ENCODE peak calls at places on chromosomes 13 and 19, in five cellular contexts. G, B, K, T and L are unnamed samples. For H3K36me3 and H3K4me1, the result is how much of the 10 kb centered on the place peaks cover.

GRCh38 chr13:97113231-97114001 is 108.7 kb upstream of the MBNL2 start:
- DNase-seq in G (no peak), B (no peak), K (peak), T (no peak), L (no peak)

GRCh38 chr19:15850385-15850784 is 34.9 kb upstream of the OR10H1 start:
- DNase-seq in G (no peak), B (no peak), K (no peak), T (no peak), L (no peak)

GRCh38 chr13:110008816-110009215 is 222.4 kb upstream of the IRS2 start:
- DNase-seq in G (no peak), B (no peak), K (no peak), T (no peak), L (no peak)

GRCh38 chr13:82791035-82791434 is 1091.2 kb downstream of the SLITRK1 start:
- DNase-seq in G (no peak), B (no peak), K (no peak), T (no peak), L (no peak)

GRCh38 chr13:97119899-97120745 is 102.0 kb upstream of the MBNL2 start:
- DNase-seq in G (no peak), B (no peak), K (no peak), T (no peak), L (no peak)

GRCh38 chr13:31499274-31499673 is 240.1 kb upstream of the RXFP2 start:
- DNase-seq in G (no peak), B (no peak), K (no peak), T (no peak), L (no peak)

GRCh38 chr13:75787249-75787940 is 151.3 kb downstream of the LMO7 start:
- DNase-seq in G (no peak), B (no peak), K (no peak), T (no peak), L (no peak)

GRCh38 chr19:43290568-43291359 is 21.4 kb upstream of the PSG9 start:
- DNase-seq in G (no peak), B (no peak), K (no peak), T (no peak), L (no peak)

GRCh38 chr19:46081928-46082727 is 41.3 kb upstream of the IGFL4 start:
- DNase-seq in G (no peak), B (no peak), K (peak), T (peak), L (no peak)

GRCh38 chr19:49875801-49876421 is 1.2 kb downstream of the AKT1S1 start:
- DNase-seq in G (peak), B (peak), K (peak), T (peak), L (peak)

GRCh38 chr13:32234914-32235313 is 80.2 kb downstream of the ZAR1L start:
- DNase-seq in G (no peak), B (no peak), K (no peak), T (no peak), L (no peak)

GRCh38 chr19:27993619-27994018 is 1219.3 kb downstream of the UQCRFS1 start:
- DNase-seq in G (no peak), B (no peak), K (no peak), T (no peak), L (no peak)

GRCh38 chr13:109156181-109156935 is 526.9 kb downstream of the MYO16 start:
- DNase-seq in G (no peak), B (no peak), K (no peak), T (no peak), L (peak)

GRCh38 chr19:43747557-43748204 is 7.1 kb downstream of the SMG9 start:
- DNase-seq in G (no peak), B (no peak), K (no peak), T (no peak), L (no peak)

GRCh38 chr19:35171730-35172129 is 17.2 kb downstream of the FXYD5 start:
- DNase-seq in G (peak), B (no peak), K (peak), T (no peak), L (no peak)

GRCh38 chr19:32067686-32068085 is 277.7 kb upstream of the ZNF507 start:
- DNase-seq in G (no peak), B (no peak), K (peak), T (no peak), L (no peak)

GRCh38 chr19:43305642-43306041 is 36.3 kb upstream of the PSG9 start:
- DNase-seq in G (no peak), B (no peak), K (no peak), T (no peak), L (no peak)

GRCh38 chr13:25478186-25478585 is 106.4 kb downstream of the ATP8A2 start:
- DNase-seq in G (no peak), B (no peak), K (no peak), T (no peak), L (no peak)

GRCh38 chr13:52447815-52448552 is 2.5 kb downstream of the VPS36 start:
- DNase-seq in G (no peak), B (no peak), K (no peak), T (no peak), L (no peak)

GRCh38 chr13:73428137-73428536 is 369.3 kb downstream of the KLF5 start:
- DNase-seq in G (no peak), B (no peak), K (no peak), T (no peak), L (no peak)

GRCh38 chr19:35154535-35155406 is at the start of gene FXYD5:
- DNase-seq in G (peak), B (peak), K (peak), T (peak), L (peak)

GRCh38 chr19:13831560-13832056 is 36.4 kb downstream of the ZSWIM4 start:
- DNase-seq in G (no peak), B (no peak), K (no peak), T (no peak), L (no peak)

GRCh38 chr19:49803529-49803856 is 9.6 kb downstream of the FUZ start:
- DNase-seq in G (no peak), B (no peak), K (no peak), T (no peak), L (no peak)

GRCh38 chr13:110921209-110921608 is 6.3 kb upstream of the ANKRD10 start:
- DNase-seq in G (no peak), B (no peak), K (no peak), T (no peak), L (no peak)

GRCh38 chr19:47065242-47065641 is 16.8 kb upstream of the TMEM160 start:
- DNase-seq in G (no peak), B (peak), K (peak), T (no peak), L (no peak)

GRCh38 chr13:23202383-23202782 is 21.6 kb downstream of the SGCG start:
- DNase-seq in G (no peak), B (no peak), K (no peak), T (no peak), L (no peak)

GRCh38 chr19:4052114-4052992 is 14.3 kb downstream of the ZBTB7A start:
- DNase-seq in G (peak), B (peak), K (no peak), T (peak), L (no peak)

GRCh38 chr13:20351279-20352022 is 119.3 kb upstream of the GJB6 start:
- DNase-seq in G (no peak), B (no peak), K (no peak), T (no peak), L (no peak)

GRCh38 chr13:51832471-51833152 is 12.4 kb downstream of the TMEM272 start:
- DNase-seq in G (peak), B (no peak), K (peak), T (no peak), L (no peak)

GRCh38 chr13:21673592-21674270 is 2.9 kb downstream of the FGF9 start:
- DNase-seq in G (peak), B (peak), K (peak), T (peak), L (no peak)

GRCh38 chr13:27853345-27853744 is 61.1 kb downstream of the GSX1 start:
- DNase-seq in G (no peak), B (no peak), K (no peak), T (no peak), L (no peak)

GRCh38 chr13:20024706-20025105 is 66.2 kb downstream of the ZMYM2 start:
- DNase-seq in G (no peak), B (no peak), K (no peak), T (no peak), L (no peak)

GRCh38 chr13:65562305-65562704 is 1667.8 kb downstream of the PCDH9 start:
- DNase-seq in G (no peak), B (no peak), K (no peak), T (no peak), L (no peak)

GRCh38 chr19:1081301-1082164 is 13.6 kb downstream of the POLR2E start:
- DNase-seq in G (no peak), B (peak), K (no peak), T (no peak), L (no peak)

GRCh38 chr13:33472446-33472845 is 186.9 kb upstream of the STARD13 start:
- DNase-seq in G (no peak), B (no peak), K (no peak), T (no peak), L (no peak)

GRCh38 chr13:33464345-33464744 is 178.8 kb upstream of the STARD13 start:
- DNase-seq in G (no peak), B (no peak), K (no peak), T (no peak), L (no peak)

GRCh38 chr13:33471182-33471581 is 185.6 kb upstream of the STARD13 start:
- DNase-seq in G (no peak), B (no peak), K (no peak), T (no peak), L (no peak)

GRCh38 chr13:33466262-33466661 is 180.7 kb upstream of the STARD13 start:
- DNase-seq in G (no peak), B (no peak), K (no peak), T (no peak), L (no peak)

GRCh38 chr13:33467556-33467955 is 182.0 kb upstream of the STARD13 start:
- DNase-seq in G (no peak), B (no peak), K (no peak), T (no peak), L (no peak)
- H3K4me3 ChIP-seq in G (no peak), B (no peak), K (no peak), T (no peak), L (no peak)

DNA sequence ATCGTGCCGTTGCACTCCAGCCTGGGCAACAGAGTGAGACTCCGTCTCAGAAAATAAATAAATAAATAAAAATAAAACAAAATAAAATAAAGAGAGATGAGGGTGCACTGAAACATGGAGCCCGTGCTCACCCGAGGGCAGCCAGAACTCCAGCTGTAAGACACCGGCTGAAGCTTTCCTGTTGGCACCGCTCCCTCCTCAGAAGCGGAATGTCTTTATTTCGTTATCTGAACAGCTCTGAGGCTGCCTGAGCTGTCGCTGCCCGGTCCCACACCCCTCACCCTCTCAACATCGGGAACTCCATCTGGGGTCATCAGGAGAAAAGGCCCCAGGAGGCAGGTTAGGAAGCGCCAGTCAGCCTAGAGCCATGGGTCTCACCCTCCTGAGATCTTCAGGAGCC is 24.4 kb downstream of the ZNF787 start:
- DNase-seq in G (no peak), B (no peak), K (no peak), T (no peak), L (peak)
- H3K36me3 ChIP-seq in G (half or more), B (under half), K (under half), T (under half), L (under half)

GRCh38 chr13:112727581-112727980 is 37.7 kb downstream of the ATP11A start:
- DNase-seq in G (peak), B (no peak), K (peak), T (no peak), L (no peak)

GRCh38 chr13:112730157-112730671 is 40.4 kb downstream of the ATP11A start:
- DNase-seq in G (peak), B (no peak), K (peak), T (no peak), L (peak)

GRCh38 chr13:112728375-112729126 is 38.7 kb downstream of the ATP11A start:
- DNase-seq in G (peak), B (no peak), K (peak), T (no peak), L (no peak)

GRCh38 chr13:112731667-112732616 is 42.1 kb downstream of the ATP11A start:
- DNase-seq in G (no peak), B (no peak), K (no peak), T (no peak), L (no peak)

DNA sequence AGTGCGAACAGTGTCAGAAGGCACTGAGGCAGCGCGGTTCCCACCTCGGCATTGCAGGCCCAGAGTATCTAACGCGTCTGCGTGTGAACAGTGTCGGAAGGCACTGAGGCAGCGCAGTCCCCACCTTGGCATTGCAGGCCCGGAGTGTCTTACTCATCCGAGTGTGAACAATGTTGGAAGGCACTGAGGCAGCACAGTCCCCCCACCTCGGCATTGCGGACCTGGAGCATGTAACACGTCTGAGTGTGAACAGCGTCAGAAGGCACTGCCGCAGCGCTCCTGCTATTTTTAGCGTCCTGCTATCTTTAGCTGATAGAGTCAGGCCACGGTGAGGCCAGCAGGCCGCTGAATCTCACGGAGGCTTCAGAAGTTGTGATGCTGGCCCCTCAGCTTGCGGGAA is 39.6 kb downstream of the ATP11A start:
- DNase-seq in G (peak), B (no peak), K (peak), T (no peak), L (peak)
- H3K4me1 ChIP-seq in G (under half), B (under half), K (under half), T (under half), L (half or more)

GRCh38 chr13:43611631-43612416 is 174.9 kb downstream of the ENOX1 start:
- DNase-seq in G (no peak), B (no peak), K (no peak), T (no peak), L (no peak)
- H3K4me3 ChIP-seq in G (no peak), B (no peak), K (no peak), T (no peak), L (no peak)

GRCh38 chr19:10192922-10193321 is 1.8 kb downstream of the DNMT1 start:
- DNase-seq in G (no peak), B (no peak), K (no peak), T (no peak), L (no peak)

GRCh38 chr19:10189631-10190425 is 4.9 kb downstream of the DNMT1 start:
- DNase-seq in G (no peak), B (no peak), K (no peak), T (no peak), L (no peak)

GRCh38 chr19:10194500-10195198 is at the start of gene DNMT1:
- DNase-seq in G (peak), B (peak), K (peak), T (peak), L (peak)

GRCh38 chr19:10193666-10194499 is 870 bp downstream of the DNMT1 start:
- DNase-seq in G (no peak), B (no peak), K (no peak), T (peak), L (no peak)

DNA sequence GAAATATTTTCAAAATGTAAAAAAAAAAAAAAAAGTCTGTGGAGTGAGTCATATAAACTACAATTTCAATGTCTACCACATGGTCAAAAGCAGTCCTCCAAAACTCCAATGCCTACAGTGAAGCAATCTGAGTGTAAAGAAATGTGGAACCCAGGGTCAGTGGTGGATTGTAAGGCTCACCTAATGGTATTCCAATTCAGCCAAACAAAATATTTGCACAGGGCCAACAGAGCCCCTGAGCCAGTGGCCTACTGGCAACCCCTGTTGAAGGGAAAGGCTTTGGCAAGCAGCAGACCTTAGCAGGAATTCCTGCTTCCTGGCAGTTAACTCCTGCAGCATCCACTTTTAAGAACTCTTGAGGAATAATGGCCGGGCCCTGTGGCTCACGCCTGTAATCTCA is 3.4 kb downstream of the DNMT1 start:
- DNase-seq in G (no peak), B (no peak), K (no peak), T (no peak), L (no peak)
- H3K36me3 ChIP-seq in G (under half), B (under half), K (under half), T (under half), L (under half)

GRCh38 chr13:30307194-30307965 is at the start of gene KATNAL1:
- DNase-seq in G (peak), B (peak), K (peak), T (peak), L (peak)
- H3K4me1 ChIP-seq in G (under half), B (under half), K (under half), T (under half), L (half or more)

GRCh38 chr19:33193864-33194362 is at the start of gene LRP3:
- DNase-seq in G (no peak), B (peak), K (peak), T (peak), L (peak)

GRCh38 chr19:33194884-33195710 is 967 bp downstream of the LRP3 start:
- DNase-seq in G (no peak), B (peak), K (peak), T (peak), L (no peak)

GRCh38 chr19:33192010-33192409 is 2.1 kb upstream of the LRP3 start:
- DNase-seq in G (no peak), B (peak), K (peak), T (no peak), L (no peak)

GRCh38 chr19:33194527-33194883 is 375 bp downstream of the LRP3 start:
- DNase-seq in G (no peak), B (no peak), K (peak), T (no peak), L (no peak)

GRCh38 chr19:33193269-33193863 is 764 bp upstream of the LRP3 start:
- DNase-seq in G (no peak), B (no peak), K (no peak), T (no peak), L (no peak)
- H3K4me3 ChIP-seq in G (no peak), B (no peak), K (no peak), T (no peak), L (peak)

DNA sequence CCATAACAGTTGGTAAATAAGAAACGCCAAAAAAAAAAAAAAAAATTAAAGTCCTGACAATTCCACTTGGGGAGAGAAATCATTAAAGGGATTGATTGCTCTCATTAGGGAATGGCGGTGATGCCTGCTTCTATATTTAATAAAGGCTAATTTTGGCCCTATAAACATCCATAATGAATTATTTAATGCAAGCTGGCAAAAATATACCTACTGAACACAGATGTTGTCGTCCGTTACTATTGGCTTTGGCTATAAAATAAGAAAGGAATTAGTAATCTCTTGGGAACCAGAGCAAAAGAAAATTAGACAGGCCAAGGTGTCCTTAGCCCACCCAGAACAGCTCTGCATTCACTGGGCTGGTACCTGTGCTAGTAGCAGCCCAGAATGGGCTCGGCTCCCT is 717.3 kb downstream of the DIAPH3 start:
- DNase-seq in G (no peak), B (no peak), K (no peak), T (no peak), L (no peak)
- H3K36me3 ChIP-seq in G (under half), B (under half), K (under half), T (under half), L (under half)